ENCODE peak calls at places on chromosomes 12 and 14, in five cellular contexts. B, W, V, D and G are unnamed samples.

GRCh38 chr12:54017027-54017788 is 8.4 kb downstream of the HOXC8 start:
- DNase-seq in B (no peak), W (no peak), V (peak), D (no peak), G (no peak)

GRCh38 chr12:112178796-112179195 is 53.4 kb downstream of the TRAFD1 start:
- DNase-seq in B (no peak), W (no peak), V (no peak), D (no peak), G (no peak)

GRCh38 chr14:61120576-61120975 is 139.5 kb downstream of the SLC38A6 start:
- DNase-seq in B (no peak), W (no peak), V (no peak), D (no peak), G (no peak)

GRCh38 chr12:20183563-20183962 is 184.8 kb upstream of the PDE3A start:
- DNase-seq in B (no peak), W (peak), V (no peak), D (peak), G (no peak)

GRCh38 chr14:54200726-54201125 is 196.1 kb upstream of the CDKN3 start:
- DNase-seq in B (peak), W (peak), V (no peak), D (no peak), G (peak)

GRCh38 chr14:91264151-91265150 is 19.9 kb upstream of the GPR68 start:
- DNase-seq in B (no peak), W (no peak), V (no peak), D (no peak), G (no peak)

GRCh38 chr12:7879246-7879645 is 6.5 kb upstream of the SLC2A14 start:
- DNase-seq in B (no peak), W (no peak), V (no peak), D (no peak), G (no peak)

GRCh38 chr12:114611145-114612018 is 72.6 kb downstream of the TBX3 start:
- DNase-seq in B (no peak), W (no peak), V (no peak), D (no peak), G (no peak)

GRCh38 chr12:92121826-92122225 is 23.8 kb downstream of the BTG1 start:
- DNase-seq in B (no peak), W (no peak), V (no peak), D (no peak), G (no peak)

GRCh38 chr12:79435742-79436141 is 255.0 kb downstream of the PAWR start:
- DNase-seq in B (no peak), W (no peak), V (no peak), D (no peak), G (no peak)

GRCh38 chr12:32115404-32116104 is 8.9 kb downstream of the BICD1 start:
- DNase-seq in B (peak), W (peak), V (peak), D (peak), G (peak)

GRCh38 chr12:16509411-16509810 is 96.6 kb downstream of the LMO3 start:
- DNase-seq in B (no peak), W (no peak), V (no peak), D (no peak), G (no peak)

GRCh38 chr12:25014961-25015360 is 66.1 kb upstream of the BCAT1 start:
- DNase-seq in B (no peak), W (no peak), V (no peak), D (peak), G (peak)

GRCh38 chr12:109449845-109450532 is 27.1 kb downstream of the KCTD10 start:
- DNase-seq in B (no peak), W (no peak), V (no peak), D (no peak), G (no peak)

GRCh38 chr12:2640281-2640680 is 154.5 kb upstream of the FKBP4 start:
- DNase-seq in B (no peak), W (no peak), V (no peak), D (no peak), G (no peak)

GRCh38 chr14:105074601-105075053 is 9.4 kb upstream of the GPR132 start:
- DNase-seq in B (no peak), W (no peak), V (no peak), D (no peak), G (no peak)
- H3K4me3 ChIP-seq in B (no peak), W (no peak), V (no peak), D (no peak), G (no peak)

GRCh38 chr12:10584415-10584814 is 29.0 kb downstream of the MAGOHB start:
- DNase-seq in B (no peak), W (no peak), V (no peak), D (peak), G (peak)
- H3K4me3 ChIP-seq in B (no peak), W (no peak), V (no peak), D (no peak), G (no peak)

DNA sequence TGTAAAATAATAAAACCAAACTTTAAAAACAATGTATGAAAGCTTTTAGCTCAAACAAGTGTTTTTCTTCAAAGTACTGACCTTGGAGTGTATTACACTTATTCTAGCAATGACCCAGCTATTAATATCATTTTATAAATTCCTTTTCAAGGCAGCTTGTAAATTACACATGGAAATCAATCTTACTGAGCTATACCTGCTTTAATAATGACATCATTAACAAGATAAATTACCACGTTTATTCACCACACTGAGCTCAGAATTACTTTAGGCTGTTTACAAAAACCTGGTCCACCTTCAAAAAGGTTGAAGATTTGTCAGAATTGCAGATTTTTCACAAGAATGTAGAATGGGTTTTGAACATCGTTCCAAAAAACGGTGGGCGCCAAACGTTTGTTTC is 91.7 kb upstream of the RFLNA start:
- DNase-seq in B (no peak), W (no peak), V (no peak), D (no peak), G (no peak)
- H3K4me3 ChIP-seq in B (no peak), W (no peak), V (no peak), D (no peak), G (no peak)

GRCh38 chr14:106347890-106348755 is 821.7 kb downstream of the TMEM121 start:
- DNase-seq in B (no peak), W (no peak), V (no peak), D (no peak), G (no peak)
- H3K4me3 ChIP-seq in B (no peak), W (no peak), V (no peak), D (no peak), G (no peak)

GRCh38 chr14:34628681-34629135 is 1.2 kb downstream of the SNX6 start:
- DNase-seq in B (no peak), W (no peak), V (no peak), D (peak), G (no peak)
- H3K4me3 ChIP-seq in B (peak), W (peak), V (peak), D (peak), G (peak)

GRCh38 chr12:9740109-9740750 is 7.3 kb upstream of the CLECL1 start:
- DNase-seq in B (no peak), W (no peak), V (no peak), D (no peak), G (no peak)
- H3K4me3 ChIP-seq in B (no peak), W (peak), V (no peak), D (peak), G (peak)

GRCh38 chr12:76762556-76762955 is 1.4 kb upstream of the ZDHHC17 start:
- DNase-seq in B (no peak), W (no peak), V (peak), D (no peak), G (no peak)
- H3K4me3 ChIP-seq in B (peak), W (no peak), V (no peak), D (no peak), G (no peak)

GRCh38 chr12:52260351-52261210 is 13.9 kb upstream of the KRT86 start:
- DNase-seq in B (no peak), W (no peak), V (peak), D (peak), G (no peak)

GRCh38 chr12:52256165-52256935 is 18.1 kb upstream of the KRT86 start:
- DNase-seq in B (no peak), W (no peak), V (no peak), D (no peak), G (no peak)

GRCh38 chr12:52257074-52257551 is 17.3 kb upstream of the KRT86 start:
- DNase-seq in B (no peak), W (no peak), V (no peak), D (no peak), G (no peak)

GRCh38 chr12:52259850-52260249 is 14.6 kb upstream of the KRT86 start:
- DNase-seq in B (peak), W (no peak), V (peak), D (no peak), G (no peak)

DNA sequence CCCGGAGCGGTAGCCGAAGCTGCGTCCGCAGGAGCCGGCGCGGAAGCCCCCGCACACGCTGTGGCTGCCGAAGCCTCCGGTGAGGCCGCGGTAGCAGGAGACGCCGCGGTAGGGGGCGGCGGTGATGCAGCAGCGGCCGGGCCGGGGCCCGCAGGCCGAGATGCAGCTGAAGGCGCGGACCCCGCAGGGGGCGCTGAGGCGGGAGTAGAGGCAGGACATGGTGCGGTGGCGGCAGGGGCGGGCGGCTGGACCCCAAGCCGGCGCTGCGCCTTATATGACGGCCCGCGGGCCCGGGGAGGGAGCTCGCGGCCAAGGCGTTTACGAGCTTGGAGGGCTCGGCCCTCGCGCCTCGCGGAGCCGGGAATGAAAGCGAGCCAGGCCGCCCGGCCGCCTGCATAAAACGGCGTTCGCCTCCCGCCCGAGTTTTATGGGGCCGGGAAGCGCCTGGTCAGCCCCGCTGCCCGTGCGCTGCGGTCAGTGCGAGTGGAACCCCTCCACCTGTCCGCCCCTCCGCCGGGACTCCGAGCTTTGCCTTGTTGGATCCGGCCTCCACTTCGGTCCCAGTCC is 16.0 kb upstream of the KRT86 start:
- DNase-seq in B (no peak), W (no peak), V (peak), D (peak), G (no peak)
- H3K4me3 ChIP-seq in B (peak), W (no peak), V (no peak), D (no peak), G (no peak)